ENCODE peak calls at places on chromosomes 12 and 14, in ten cellular contexts. L is testis; Z is activated CD8-positive, alpha-beta memory T cell treated with anti-CD3 and anti-CD28 coated beads for 48 hours; Y is EL; T is activated naive CD4-positive, alpha-beta T cell treated with Interleukin-2 at 50 U/mL for 16 hours; B is NCI-H748 treated with DMSO at 0.1 percent for 48 hours; A is right atrium auricular region; G is stomach; X is naive thymus-derived CD8-positive, alpha-beta T cell; V is ureter. O is an unnamed sample.

GRCh38 chr12:4119157-4119761 is 154.3 kb upstream of the CCND2 start:
- DNase-seq in L (no peak), Z (no peak), Y (no peak), T (peak; percentile 68), B (no peak), A (peak; percentile 18), G (no peak), X (no peak), V (peak; percentile 33), O (no peak)

GRCh38 chr12:121295123-121295745 is 1.3 kb downstream of the CAMKK2 start:
- DNase-seq in L (no peak), Z (no peak), Y (no peak), T (peak; percentile 4), B (no peak), A (no peak), G (no peak), X (peak; percentile 9), V (no peak), O (no peak)

GRCh38 chr12:112686373-112686772 is 105.2 kb upstream of the RPH3A start:
- DNase-seq in L (no peak), Z (no peak), Y (peak; percentile 35), T (no peak), B (no peak), A (no peak), G (no peak), X (no peak), V (no peak), O (no peak)

GRCh38 chr12:93116632-93117031 is 187.5 kb upstream of the EEA1 start:
- DNase-seq in L (no peak), Z (no peak), Y (no peak), T (no peak), B (no peak), A (no peak), G (no peak), X (no peak), V (no peak), O (no peak)

GRCh38 chr14:104363891-104364760 is 215.4 kb upstream of the C14orf180 start:
- DNase-seq in L (no peak), Z (no peak), Y (no peak), T (no peak), B (no peak), A (no peak), G (peak; percentile 78), X (no peak), V (no peak), O (no peak)

GRCh38 chr12:122732170-122732569 is 1.5 kb upstream of the HCAR1 start:
- DNase-seq in L (no peak), Z (no peak), Y (no peak), T (peak; percentile 30), B (no peak), A (no peak), G (no peak), X (no peak), V (no peak), O (no peak)

GRCh38 chr12:6074979-6075585 is 49.4 kb downstream of the VWF start:
- DNase-seq in L (no peak), Z (no peak), Y (peak; percentile 44), T (peak; percentile 12), B (no peak), A (peak; percentile 72), G (peak; percentile 33), X (peak; percentile 58), V (no peak), O (no peak)

GRCh38 chr14:56147980-56148901 is 30.0 kb downstream of the PELI2 start:
- DNase-seq in L (no peak), Z (no peak), Y (no peak), T (no peak), B (no peak), A (no peak), G (no peak), X (no peak), V (no peak), O (no peak)

GRCh38 chr14:101103321-101103901 is 199.9 kb upstream of the RTL1 start:
- DNase-seq in L (peak; percentile 24), Z (no peak), Y (no peak), T (no peak), B (no peak), A (peak; percentile 49), G (peak; percentile 19), X (no peak), V (peak; percentile 38), O (no peak)

GRCh38 chr12:109740694-109741245 is 27.1 kb downstream of the FAM222A start:
- DNase-seq in L (no peak), Z (no peak), Y (no peak), T (no peak), B (no peak), A (no peak), G (peak; percentile 11), X (no peak), V (no peak), O (no peak)

GRCh38 chr14:72678360-72678759 is 215.5 kb downstream of the DPF3 start:
- DNase-seq in L (no peak), Z (no peak), Y (peak; percentile 87), T (no peak), B (no peak), A (no peak), G (no peak), X (no peak), V (no peak), O (no peak)

O was measured in NCI-H1417 treated with DMSO at 0.1 percent for 48 hours.